ENCODE peak calls at places on chromosomes 6 and 20, in four cellular contexts. Q is HepG2, U is left lung, P is astrocyte of the cerebellum. W is an unnamed sample.
A peak's percentile ranks its signal among the peaks of the same experiment; 100 is the strongest.

GRCh38 chr20:687468-688203 is 12.0 kb upstream of the SCRT2 start:
- DNase-seq in Q (no peak), U (no peak), P (no peak), W (no peak)

GRCh38 chr20:23995905-23996666 is 7.5 kb upstream of the GGTLC1 start:
- DNase-seq in Q (peak; percentile 50), U (no peak), P (peak; percentile 9), W (peak; percentile 27)

GRCh38 chr6:132661906-132662305 is 2.9 kb upstream of the TAAR1 start:
- DNase-seq in Q (no peak), U (no peak), P (no peak), W (no peak)

GRCh38 chr20:7496394-7497111 is 443.7 kb downstream of the HAO1 start:
- DNase-seq in Q (no peak), U (no peak), P (peak; percentile 55), W (no peak)

GRCh38 chr6:96743496-96743895 is 93.8 kb downstream of the GPR63 start:
- DNase-seq in Q (no peak), U (no peak), P (no peak), W (no peak)

GRCh38 chr6:148251891-148252290 is 90.7 kb upstream of the SASH1 start:
- DNase-seq in Q (no peak), U (no peak), P (no peak), W (no peak)

GRCh38 chr20:59937150-59937549 is 3.0 kb downstream of the PPP1R3D start:
- DNase-seq in Q (no peak), U (no peak), P (no peak), W (no peak)

GRCh38 chr6:118812972-118813371 is 81.0 kb upstream of the ASF1A start:
- DNase-seq in Q (no peak), U (no peak), P (no peak), W (no peak)

GRCh38 chr6:7673063-7673536 is 52.8 kb upstream of the BMP6 start:
- DNase-seq in Q (no peak), U (no peak), P (no peak), W (no peak)

GRCh38 chr20:33311011-33311410 is 28.0 kb downstream of the BPIFB1 start:
- DNase-seq in Q (no peak), U (no peak), P (no peak), W (no peak)

GRCh38 chr6:39425346-39426056 is 103.0 kb upstream of the KCNK16 start:
- DNase-seq in Q (no peak), U (no peak), P (no peak), W (no peak)

GRCh38 chr6:150751296-150751695 is 114.2 kb upstream of the MTHFD1L start:
- DNase-seq in Q (no peak), U (no peak), P (no peak), W (no peak)

GRCh38 chr6:753486-753885 is 60.5 kb upstream of the EXOC2 start:
- DNase-seq in Q (no peak), U (no peak), P (no peak), W (no peak)

GRCh38 chr6:83729871-83730270 is 21.0 kb upstream of the SNAP91 start:
- DNase-seq in Q (no peak), U (no peak), P (no peak), W (no peak)

GRCh38 chr6:149160943-149161342 is 156.6 kb upstream of the TAB2 start:
- DNase-seq in Q (peak; percentile 49), U (no peak), P (no peak), W (no peak)

GRCh38 chr6:40930555-40930954 is 108.5 kb downstream of the UNC5CL start:
- DNase-seq in Q (no peak), U (no peak), P (no peak), W (no peak)

GRCh38 chr20:57400821-57401564 is 9.8 kb downstream of the RBM38 start:
- DNase-seq in Q (no peak), U (peak; percentile 65), P (no peak), W (peak; percentile 94)

GRCh38 chr6:34709386-34709785 is 12.8 kb upstream of the ILRUN start:
- DNase-seq in Q (no peak), U (no peak), P (no peak), W (no peak)

GRCh38 chr6:130296854-130297253 is 69.0 kb upstream of the TMEM200A start:
- DNase-seq in Q (peak; percentile 15), U (no peak), P (no peak), W (no peak)
- TF ChIP-seq CTCF in Q (no peak), U (no peak), P (peak; percentile 10), W (no peak)

GRCh38 chr6:75494290-75494689 is 690 bp upstream of the FILIP1 start:
- DNase-seq in Q (no peak), U (no peak), P (no peak), W (no peak)

GRCh38 chr6:75493400-75494064 is at the start of gene FILIP1:
- DNase-seq in Q (no peak), U (no peak), P (no peak), W (no peak)

GRCh38 chr6:75489025-75489424 is 4.6 kb downstream of the FILIP1 start:
- DNase-seq in Q (no peak), U (no peak), P (no peak), W (no peak)

GRCh38 chr6:75491302-75491701 is 2.3 kb downstream of the FILIP1 start:
- DNase-seq in Q (no peak), U (no peak), P (no peak), W (no peak)

DNA sequence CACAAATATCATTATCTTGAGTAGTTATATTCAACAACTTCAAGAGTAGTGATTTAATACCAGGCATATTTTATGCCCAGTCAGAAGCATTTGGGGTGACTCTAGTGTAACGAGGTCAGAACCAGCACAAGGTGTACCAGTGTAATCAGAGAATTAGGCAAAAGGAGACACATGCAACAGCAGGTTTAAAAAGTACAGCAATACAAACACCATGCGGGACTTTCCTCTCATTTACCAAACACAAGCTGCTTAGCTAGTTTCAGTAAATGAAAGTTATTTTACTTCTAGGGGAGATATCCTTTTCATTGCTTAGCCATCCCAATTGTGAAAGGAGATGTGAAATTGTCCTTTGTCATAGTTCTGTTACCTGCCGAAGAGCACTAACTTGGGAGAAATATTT is 831 bp downstream of the FILIP1 start:
- DNase-seq in Q (no peak), U (no peak), P (no peak), W (no peak)
- TF ChIP-seq CTCF in Q (no peak), U (no peak), P (no peak), W (no peak)

DNA sequence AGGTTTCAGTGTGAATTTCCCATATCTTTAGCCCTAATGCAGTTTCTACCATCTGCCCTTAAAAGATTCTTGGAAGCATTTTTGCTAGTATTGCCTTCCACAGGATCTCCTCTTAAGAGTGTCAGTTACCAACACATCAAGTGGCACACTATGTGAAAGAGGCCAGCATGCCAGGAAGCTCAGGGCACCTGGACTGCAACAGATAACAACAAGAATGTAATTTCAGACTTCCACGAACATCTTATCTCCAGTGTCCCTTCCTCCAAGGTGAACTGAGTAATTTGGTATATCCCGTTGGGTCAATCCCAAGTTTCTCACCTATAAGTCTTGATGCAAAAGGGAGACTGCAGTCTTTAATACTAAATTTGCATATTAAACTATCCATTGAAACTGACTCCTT is 47.2 kb downstream of the RALGAPA2 start:
- DNase-seq in Q (no peak), U (no peak), P (no peak), W (no peak)
- TF ChIP-seq CTCF in Q (no peak), U (no peak), P (no peak), W (no peak)

DNA sequence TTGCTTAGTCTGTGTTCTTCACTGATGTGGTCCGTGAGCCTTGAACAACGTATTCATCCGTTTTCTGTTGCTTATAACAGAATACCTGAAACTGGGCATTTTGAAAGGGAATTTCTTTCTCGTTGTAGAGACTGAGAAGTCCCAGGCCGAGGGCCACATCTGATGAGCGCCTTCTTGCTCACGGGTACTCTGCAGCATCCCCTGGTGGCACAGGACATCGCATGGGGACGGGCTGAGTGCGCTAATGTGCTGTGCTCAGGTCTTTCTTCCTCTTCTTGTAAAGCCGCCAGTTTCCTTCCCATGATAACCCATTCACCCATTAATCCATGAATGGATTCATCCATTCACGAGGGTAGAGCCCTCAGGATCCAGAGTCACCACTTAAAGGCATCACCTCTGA is 161.0 kb downstream of the NFATC2 start:
- DNase-seq in Q (no peak), U (no peak), P (no peak), W (no peak)
- TF ChIP-seq CTCF in Q (peak; percentile 38), U (no peak), P (no peak), W (no peak)

DNA sequence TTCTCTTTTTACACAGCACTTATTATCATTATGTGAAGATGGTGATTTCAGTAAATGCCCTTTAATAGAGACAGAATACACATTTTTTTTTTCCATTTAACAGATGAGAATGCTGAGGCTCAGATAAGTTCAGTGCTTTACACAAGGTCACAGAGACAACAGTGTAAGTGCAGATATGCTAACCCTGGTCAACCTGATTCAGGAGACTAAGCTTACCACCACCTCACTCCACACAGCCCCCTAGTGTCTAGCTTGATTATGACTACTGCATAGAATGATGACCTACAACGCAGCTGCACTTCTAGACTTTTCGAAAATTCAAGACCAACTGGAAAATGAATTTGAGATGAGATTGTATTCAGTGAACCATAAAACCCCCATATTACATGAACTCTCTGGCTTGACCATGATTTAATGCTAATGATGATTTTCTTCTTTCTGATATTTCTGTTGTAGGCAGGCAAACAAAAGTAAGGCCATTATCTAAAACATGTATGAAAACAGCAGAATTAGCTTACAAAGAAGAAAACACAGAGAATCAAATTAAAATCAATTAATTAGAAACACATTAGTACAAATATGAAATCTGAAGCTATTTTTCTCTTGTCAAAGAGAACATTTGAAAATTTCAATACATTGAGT is 212.1 kb upstream of the PHACTR1 start:
- DNase-seq in Q (peak; percentile 47), U (no peak), P (no peak), W (no peak)
- TF ChIP-seq CTCF in Q (peak; percentile 81), U (peak; percentile 19), P (peak; percentile 39), W (no peak)

GRCh38 chr20:63539092-63539430 is 1.9 kb upstream of the PTK6 start:
- DNase-seq in Q (no peak), U (no peak), P (no peak), W (no peak)

GRCh38 chr20:63539441-63540370 is 2.5 kb upstream of the PTK6 start:
- DNase-seq in Q (no peak), U (no peak), P (no peak), W (no peak)

GRCh38 chr20:63537525-63538203 is 488 bp upstream of the PTK6 start:
- DNase-seq in Q (peak; percentile 86), U (peak; percentile 99), P (peak; percentile 51), W (peak; percentile 93)

GRCh38 chr20:63536997-63537524 is at the start of gene PTK6:
- DNase-seq in Q (no peak), U (peak; percentile 94), P (no peak), W (no peak)

DNA sequence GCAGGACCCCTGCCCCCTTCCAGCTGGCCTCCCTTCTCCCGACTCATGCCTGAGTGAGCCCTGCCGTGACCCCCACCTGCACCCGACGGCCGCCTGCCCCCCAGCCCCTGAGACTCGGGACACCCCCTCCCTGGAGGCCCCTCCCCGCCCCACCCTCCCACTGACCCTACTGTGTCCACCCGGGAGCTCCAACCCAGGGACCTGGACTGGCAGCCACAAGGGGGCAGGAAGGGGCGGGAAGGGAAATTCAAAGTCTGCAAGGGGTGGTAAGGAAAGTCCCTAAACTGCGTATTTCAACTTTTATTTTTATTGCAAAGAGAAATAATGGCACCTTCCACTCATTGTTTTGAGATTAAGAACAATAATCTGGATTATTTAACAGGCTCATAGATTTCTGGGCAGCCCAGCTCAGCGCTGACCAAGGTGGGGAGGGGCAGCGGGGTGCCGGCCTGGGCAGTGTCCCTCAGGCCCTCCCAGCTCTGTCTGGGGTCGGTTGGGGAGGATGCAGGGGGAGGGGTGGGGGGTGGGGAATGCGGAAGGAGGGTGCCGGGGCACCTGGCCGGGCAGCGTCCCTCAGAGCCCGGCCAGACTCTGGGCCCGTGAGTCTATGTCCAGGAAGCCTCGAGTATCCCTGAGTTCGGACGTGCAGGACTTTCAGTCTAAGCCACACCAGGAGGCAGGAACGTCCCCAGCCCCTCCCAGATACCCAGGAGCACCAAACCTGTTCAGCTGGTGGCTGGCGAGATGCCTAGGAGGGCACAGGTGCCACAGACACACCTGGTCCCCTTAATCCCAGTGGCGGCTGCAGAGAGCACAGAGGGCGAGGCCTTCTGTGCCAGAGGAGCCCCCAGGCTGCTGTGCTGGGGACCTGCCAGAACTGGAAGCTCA is 1.3 kb upstream of the PTK6 start:
- DNase-seq in Q (peak; percentile 67), U (no peak), P (no peak), W (no peak)
- TF ChIP-seq CTCF in Q (no peak), U (no peak), P (no peak), W (no peak)